ENCODE peak calls at places on chromosome 10, in six cellular contexts. A, V, G, O, C and M are unnamed samples.

GRCh38 chr10:95537543-95537930 is 23.6 kb downstream of the SORBS1 start:
- DNase-seq in C (no peak), V (no peak), G (no peak), A (no peak), O (no peak), M (no peak)

GRCh38 chr10:97427571-97428179 is 1.7 kb downstream of the PGAM1 start:
- DNase-seq in V (no peak), G (no peak), C (peak), A (peak), O (no peak), M (no peak)

GRCh38 chr10:11754180-11754579 is 12.0 kb downstream of the ECHDC3 start:
- DNase-seq in C (no peak), G (no peak), V (no peak), O (no peak), A (no peak), M (no peak)

GRCh38 chr10:5481121-5481520 is 18.2 kb downstream of the CALML5 start:
- DNase-seq in O (no peak), G (peak), C (no peak), A (no peak), V (no peak), M (no peak)

GRCh38 chr10:94500063-94500462 is 45.5 kb upstream of the HELLS start:
- DNase-seq in G (no peak), V (no peak), C (no peak), O (no peak), A (no peak), M (no peak)

GRCh38 chr10:46550076-46550790 is 6.2 kb downstream of the GPRIN2 start:
- DNase-seq in V (peak), G (peak), C (no peak), A (peak), O (no peak), M (no peak)

GRCh38 chr10:30034433-30035137 is 24.8 kb downstream of the JCAD start:
- DNase-seq in A (no peak), C (no peak), G (no peak), V (no peak), O (no peak), M (no peak)

GRCh38 chr10:132458595-132459251 is 61.7 kb downstream of the PWWP2B start:
- DNase-seq in A (peak), O (peak), C (peak), V (no peak), G (peak), M (peak)

GRCh38 chr10:97005349-97005748 is 173.3 kb downstream of the LCOR start:
- DNase-seq in A (no peak), O (no peak), G (no peak), C (no peak), V (no peak), M (no peak)

GRCh38 chr10:24723788-24724380 is at the start of gene ARHGAP21:
- DNase-seq in V (peak), C (peak), A (peak), O (peak), G (peak), M (peak)

GRCh38 chr10:92857904-92858514 is 9.7 kb downstream of the EXOC6 start:
- DNase-seq in V (no peak), G (no peak), O (no peak), C (no peak), A (no peak), M (no peak)

GRCh38 chr10:32269343-32270100 is 77.4 kb downstream of the EPC1 start:
- DNase-seq in G (no peak), O (no peak), C (no peak), A (no peak), V (no peak), M (no peak)

GRCh38 chr10:87598700-87599099 is 61.0 kb upstream of the PAPSS2 start:
- DNase-seq in G (no peak), O (no peak), A (no peak), C (no peak), V (no peak), M (no peak)

GRCh38 chr10:88848499-88848898 is 3.1 kb downstream of the ANKRD22 start:
- DNase-seq in A (no peak), C (no peak), V (no peak), G (no peak), O (no peak), M (no peak)

GRCh38 chr10:26939290-26939956 is 78.7 kb upstream of the ABI1 start:
- DNase-seq in A (no peak), V (no peak), C (no peak), G (no peak), O (no peak), M (no peak)

GRCh38 chr10:77925795-77926565 is 575 bp downstream of the DLG5 start:
- DNase-seq in G (peak), C (peak), A (peak), O (peak), V (peak), M (peak)

GRCh38 chr10:106978746-106979145 is 185.8 kb downstream of the SORCS1 start:
- DNase-seq in O (no peak), A (no peak), C (no peak), V (no peak), G (no peak), M (no peak)

GRCh38 chr10:106982248-106982647 is 182.3 kb downstream of the SORCS1 start:
- DNase-seq in G (no peak), A (no peak), C (no peak), O (no peak), V (no peak), M (no peak)

GRCh38 chr10:106981461-106981850 is 183.1 kb downstream of the SORCS1 start:
- DNase-seq in C (no peak), A (no peak), V (no peak), G (no peak), O (no peak), M (no peak)

GRCh38 chr10:106980711-106981460 is 183.6 kb downstream of the SORCS1 start:
- DNase-seq in G (no peak), V (no peak), C (peak), A (no peak), O (no peak), M (no peak)
- TF ChIP-seq CTCF in G (no peak), V (no peak), C (peak), A (no peak), O (peak), M (no peak)

GRCh38 chr10:69897417-69897816 is 95.7 kb downstream of the COL13A1 start:
- DNase-seq in O (no peak), A (no peak), C (no peak), G (no peak), V (no peak), M (no peak)
- TF ChIP-seq CTCF in O (no peak), A (no peak), C (no peak), G (no peak), V (no peak), M (no peak)

DNA sequence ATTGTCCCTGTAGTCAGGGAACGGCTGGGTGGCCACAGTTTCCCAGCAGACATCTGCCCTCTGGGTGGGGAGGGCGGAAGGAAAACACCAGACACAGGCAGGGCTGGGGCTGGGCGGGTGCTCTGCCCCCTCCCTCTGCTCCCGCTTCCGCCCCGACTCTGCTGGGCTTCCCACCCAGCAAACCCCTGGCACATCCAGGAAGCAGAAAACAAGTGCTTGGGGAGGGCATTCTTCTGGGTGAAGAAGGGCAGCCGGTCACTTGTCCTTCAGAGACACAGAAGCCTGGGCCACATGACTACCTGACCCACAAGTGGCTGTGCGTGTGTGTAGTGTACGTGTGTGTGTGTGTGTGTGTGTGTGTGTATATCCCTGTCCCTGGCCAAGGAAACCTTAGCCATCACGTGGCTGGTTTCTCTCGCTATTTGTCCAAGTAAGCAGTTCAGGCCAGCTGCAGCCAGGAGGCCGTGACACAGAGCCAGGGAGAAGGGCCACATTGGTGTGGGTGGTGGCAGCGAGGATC is 77.9 kb downstream of the ZMIZ1 start:
- DNase-seq in V (no peak), O (no peak), A (peak), G (no peak), C (no peak), M (no peak)
- TF ChIP-seq CTCF in V (no peak), O (no peak), A (no peak), G (peak), C (no peak), M (no peak)

DNA sequence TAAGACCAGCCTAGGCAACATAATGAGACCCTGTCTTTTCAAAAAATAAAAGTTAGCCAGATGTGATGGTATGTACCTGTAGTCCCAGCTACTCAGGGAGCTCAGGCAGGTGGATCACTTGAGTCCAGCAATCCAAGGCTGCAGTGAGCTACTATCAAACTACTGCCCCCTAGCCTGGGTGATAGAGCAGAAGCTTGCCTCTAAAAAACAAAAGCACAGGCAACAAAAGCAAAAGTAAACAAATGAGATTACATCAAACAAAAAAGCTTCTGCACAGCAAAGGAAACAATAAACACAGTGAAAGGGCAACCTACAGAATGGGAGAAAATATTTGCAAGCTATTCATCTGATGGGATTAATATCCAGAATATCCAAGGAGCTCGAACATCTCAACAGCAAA is 65.4 kb downstream of the FANK1 start:
- DNase-seq in O (no peak), V (no peak), A (no peak), G (no peak), C (no peak), M (no peak)
- TF ChIP-seq CTCF in O (no peak), V (no peak), A (no peak), G (no peak), C (no peak), M (no peak)

DNA sequence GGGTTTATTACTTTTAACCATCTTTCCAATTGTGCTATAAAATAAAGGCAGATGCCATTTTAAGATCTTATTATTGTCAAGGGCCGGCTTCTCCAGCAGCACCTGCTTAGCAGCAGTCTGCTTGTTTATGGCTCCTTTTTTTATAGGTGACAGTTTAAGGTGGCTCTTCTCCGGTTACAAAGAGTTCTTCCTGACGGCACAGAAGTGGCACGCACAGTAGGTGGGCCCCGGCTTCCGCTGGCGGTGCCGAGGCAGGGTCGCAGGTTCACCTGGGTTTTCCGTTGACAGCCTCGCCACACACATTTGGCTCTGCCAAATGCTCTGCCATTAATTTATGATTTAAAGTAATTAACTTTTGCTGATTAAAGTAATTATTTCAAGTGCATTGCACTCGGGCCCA is 354.9 kb upstream of the MKI67 start:
- DNase-seq in O (no peak), A (no peak), C (no peak), V (no peak), G (no peak), M (no peak)
- TF ChIP-seq CTCF in O (no peak), A (no peak), C (no peak), V (no peak), G (no peak), M (no peak)

GRCh38 chr10:90293629-90294028 is 564.2 kb downstream of the HTR7 start:
- DNase-seq in O (no peak), A (no peak), V (no peak), G (no peak), C (no peak), M (no peak)

GRCh38 chr10:90289037-90289436 is 568.8 kb downstream of the HTR7 start:
- DNase-seq in V (no peak), C (no peak), A (no peak), G (no peak), O (peak), M (no peak)

GRCh38 chr10:90286941-90287340 is 570.9 kb downstream of the HTR7 start:
- DNase-seq in O (no peak), V (no peak), G (no peak), C (no peak), A (no peak), M (no peak)

GRCh38 chr10:90286406-90286805 is 571.4 kb downstream of the HTR7 start:
- DNase-seq in O (no peak), C (no peak), V (no peak), A (no peak), G (no peak), M (no peak)

DNA sequence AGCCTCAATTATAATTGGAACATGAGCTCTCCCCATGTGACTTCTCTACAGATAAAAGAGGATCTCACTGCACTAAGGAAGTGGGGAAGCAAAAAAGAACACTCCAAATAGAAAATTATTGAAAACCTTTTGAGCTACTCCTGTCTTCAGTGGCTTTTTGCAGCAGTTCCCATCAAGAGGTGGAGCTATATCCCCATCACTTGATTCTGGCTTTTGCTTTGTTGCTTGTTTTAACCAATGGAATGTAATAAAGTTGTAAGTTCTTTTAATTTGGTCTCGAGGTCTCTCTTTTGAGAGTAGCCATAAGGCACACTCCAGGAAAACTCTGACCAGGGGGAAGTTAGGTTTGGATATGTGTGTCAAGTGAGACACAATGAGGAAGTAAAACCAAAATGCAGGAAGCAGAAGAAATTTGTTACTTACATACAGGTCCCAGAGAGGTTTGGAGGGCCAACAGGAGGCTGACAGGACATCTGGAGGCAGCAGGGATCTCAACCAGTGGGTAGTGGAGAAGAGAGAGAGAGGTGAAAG is 569.4 kb downstream of the HTR7 start:
- DNase-seq in O (no peak), V (no peak), G (no peak), C (no peak), A (no peak), M (no peak)
- TF ChIP-seq CTCF in O (no peak), V (no peak), G (no peak), C (no peak), A (no peak), M (no peak)

GRCh38 chr10:61995093-61995492 is 93.6 kb downstream of the ARID5B start:
- DNase-seq in C (no peak), V (no peak), A (no peak), O (no peak), G (no peak), M (no peak)

GRCh38 chr10:61992683-61993629 is 91.5 kb downstream of the ARID5B start:
- DNase-seq in O (peak), C (no peak), V (no peak), G (no peak), A (no peak), M (no peak)

GRCh38 chr10:61994404-61995031 is 93.0 kb downstream of the ARID5B start:
- DNase-seq in A (no peak), G (no peak), C (no peak), V (no peak), O (no peak), M (no peak)

GRCh38 chr10:61992059-61992460 is 90.6 kb downstream of the ARID5B start:
- DNase-seq in G (no peak), C (no peak), V (no peak), O (no peak), A (no peak), M (no peak)

DNA sequence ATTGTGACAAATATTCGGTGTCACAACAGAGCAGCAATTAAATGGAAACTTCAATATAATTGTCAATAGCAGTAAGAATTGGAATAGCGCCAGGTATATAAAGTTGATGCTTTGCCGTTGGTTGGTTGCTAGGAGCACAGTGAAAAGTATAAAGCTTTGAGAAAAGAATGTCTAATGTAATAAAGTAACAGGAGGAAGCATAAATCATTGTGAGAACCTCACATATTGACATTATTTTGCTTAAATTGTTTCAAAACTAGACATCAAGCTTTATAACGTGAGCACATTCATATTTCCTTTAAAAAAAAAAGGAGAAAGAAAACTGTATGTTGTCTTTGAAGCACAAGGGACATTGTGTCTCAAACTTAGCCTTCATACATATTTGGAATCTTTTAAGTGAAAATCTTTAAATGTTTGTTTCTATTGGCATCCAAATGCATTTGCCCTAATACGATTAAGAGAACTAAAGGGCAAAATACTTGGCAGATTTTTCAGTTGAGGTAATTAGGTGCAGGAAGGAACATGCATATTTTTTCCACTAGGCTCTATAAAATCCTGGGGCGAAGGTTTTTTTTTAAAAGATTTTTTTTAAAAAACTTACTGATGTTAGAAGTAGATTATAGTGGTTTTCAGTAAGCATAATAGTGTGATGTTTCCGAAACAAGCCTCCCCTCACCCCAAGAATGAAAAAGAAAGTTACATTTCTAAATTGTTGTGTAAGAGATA is 92.3 kb downstream of the ARID5B start:
- DNase-seq in G (no peak), A (no peak), C (no peak), V (no peak), O (no peak), M (no peak)
- TF ChIP-seq CTCF in G (no peak), A (no peak), C (no peak), V (no peak), O (no peak), M (no peak)